ENCODE peak calls at places on chromosomes 7 and 10, in six cellular contexts. W is Panc1, A is A549, S is small intestine, U is uterus, F is esophagus squamous epithelium. D is an unnamed sample.

GRCh38 chr7:95434501-95435421 is at the start of gene PON2:
- DNase-seq in W (peak), A (peak), S (peak), U (peak), F (no peak), D (peak)

GRCh38 chr10:7409045-7409731 is 1.6 kb downstream of the SFMBT2 start:
- DNase-seq in W (no peak), A (peak), S (no peak), U (peak), F (no peak), D (peak)

GRCh38 chr10:124612611-124613498 is 131.3 kb downstream of the FAM53B start:
- DNase-seq in W (no peak), A (no peak), S (no peak), U (peak), F (no peak), D (no peak)

GRCh38 chr10:62437696-62438095 is 63.5 kb downstream of the ZNF365 start:
- DNase-seq in W (no peak), A (peak), S (peak), U (no peak), F (no peak), D (peak)

GRCh38 chr10:76080991-76081390 is 649.6 kb downstream of the LRMDA start:
- DNase-seq in W (no peak), A (no peak), S (no peak), U (no peak), F (no peak), D (no peak)

GRCh38 chr10:81696609-81697388 is 178.2 kb upstream of the NRG3 start:
- DNase-seq in W (no peak), A (no peak), S (no peak), U (no peak), F (no peak), D (no peak)

GRCh38 chr10:3955493-3955892 is 170.5 kb upstream of the KLF6 start:
- DNase-seq in W (no peak), A (no peak), S (no peak), U (no peak), F (no peak), D (no peak)

GRCh38 chr10:112126901-112127300 is 56.7 kb downstream of the GPAM start:
- DNase-seq in W (no peak), A (no peak), S (no peak), U (no peak), F (no peak), D (no peak)

GRCh38 chr7:140403878-140404564 is at the start of gene RAB19:
- DNase-seq in W (no peak), A (no peak), S (peak), U (no peak), F (no peak), D (peak)

GRCh38 chr7:116139807-116140206 is 70.5 kb upstream of the TES start:
- DNase-seq in W (no peak), A (no peak), S (no peak), U (no peak), F (no peak), D (no peak)

GRCh38 chr7:116142374-116142773 is 68.0 kb upstream of the TES start:
- DNase-seq in W (no peak), A (no peak), S (no peak), U (no peak), F (no peak), D (no peak)

GRCh38 chr7:116142850-116143249 is 67.5 kb upstream of the TES start:
- DNase-seq in W (no peak), A (no peak), S (no peak), U (no peak), F (no peak), D (no peak)

GRCh38 chr7:116138202-116138801 is 72.0 kb upstream of the TES start:
- DNase-seq in W (peak), A (peak), S (peak), U (no peak), F (no peak), D (no peak)

DNA sequence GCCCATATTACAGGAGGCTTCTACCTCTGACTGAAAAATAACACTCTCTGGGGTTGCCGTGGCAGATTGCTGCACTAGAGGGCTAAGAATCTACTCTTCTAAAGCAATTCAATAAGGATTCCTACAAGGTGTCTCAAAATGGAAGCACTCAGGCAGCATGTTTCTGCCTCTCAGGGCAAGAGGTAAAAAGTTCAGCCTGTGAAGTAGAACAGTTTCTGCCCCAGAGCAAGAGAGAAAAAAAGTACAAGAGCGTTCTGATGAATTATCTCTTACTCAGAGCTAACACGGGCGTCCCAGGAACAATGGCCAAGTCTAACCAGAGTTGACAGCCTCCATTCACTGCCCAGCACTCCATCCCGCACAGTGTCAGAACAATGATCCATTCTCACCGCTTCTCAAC is 71.3 kb upstream of the TES start:
- DNase-seq in W (no peak), A (no peak), S (no peak), U (no peak), F (no peak), D (no peak)
- H3K27ac ChIP-seq in W (peak), A (peak), S (no peak), U (no peak), F (no peak), D (no peak)

GRCh38 chr7:86775203-86775602 is 131.5 kb downstream of the GRM3 start:
- DNase-seq in W (no peak), A (no peak), S (no peak), U (no peak), F (no peak), D (no peak)
- H3K27ac ChIP-seq in W (no peak), A (no peak), S (no peak), U (no peak), F (no peak), D (no peak)

DNA sequence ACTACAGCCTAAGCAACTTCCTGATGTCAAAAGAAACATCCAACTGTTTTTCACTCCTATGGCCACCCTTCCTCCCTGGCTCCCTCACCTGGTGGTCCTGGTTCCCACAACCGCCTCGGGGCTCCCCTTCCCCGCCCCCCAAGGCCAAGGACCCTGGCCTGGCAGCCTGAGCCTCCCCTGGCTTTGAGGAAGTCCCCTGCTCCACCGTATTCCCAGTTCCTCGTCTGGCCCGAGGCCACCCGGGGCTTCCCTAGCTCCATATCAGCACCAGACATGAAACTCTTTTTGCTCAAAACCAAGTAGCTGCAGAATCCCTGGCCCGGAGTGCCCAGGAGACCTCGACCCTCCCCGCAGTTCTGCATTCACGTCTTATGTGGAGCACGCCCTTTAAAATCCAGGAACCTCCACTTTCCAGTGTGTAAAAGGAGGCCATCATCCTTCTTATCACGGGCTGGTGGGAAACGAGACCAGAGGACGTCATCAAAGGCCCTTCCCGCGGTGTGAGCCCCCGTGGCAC is 82.9 kb downstream of the PRKAG2 start:
- DNase-seq in W (no peak), A (no peak), S (no peak), U (no peak), F (no peak), D (no peak)
- H3K27ac ChIP-seq in W (no peak), A (no peak), S (no peak), U (no peak), F (peak), D (no peak)

GRCh38 chr10:24428410-24428782 is 219.5 kb downstream of the KIAA1217 start:
- DNase-seq in W (no peak), A (no peak), S (no peak), U (no peak), F (no peak), D (no peak)
- H3K27ac ChIP-seq in W (no peak), A (no peak), S (no peak), U (no peak), F (no peak), D (no peak)